ENCODE peak calls at places on chromosomes 13 and 19, in four cellular contexts. G, N, B and C are unnamed samples.

GRCh38 chr13:75316427-75316826 is 165.5 kb downstream of the TBC1D4 start:
- DNase-seq in N (no peak), B (no peak), G (no peak), C (no peak)

GRCh38 chr19:6259312-6259861 is 20.4 kb downstream of the MLLT1 start:
- DNase-seq in N (no peak), B (no peak), G (no peak), C (no peak)

GRCh38 chr13:111282997-111283396 is 37.4 kb upstream of the TEX29 start:
- DNase-seq in G (no peak), B (no peak), N (no peak), C (no peak)

GRCh38 chr13:74217816-74218215 is 83.6 kb upstream of the KLF12 start:
- DNase-seq in G (no peak), N (no peak), B (no peak), C (no peak)

GRCh38 chr13:72431981-72432617 is 295.3 kb downstream of the MZT1 start:
- DNase-seq in G (no peak), B (no peak), N (no peak), C (no peak)

GRCh38 chr19:10289167-10289835 is 451 bp upstream of the ICAM5 start:
- DNase-seq in G (no peak), B (peak; percentile 56), N (no peak), C (peak; percentile 77)

GRCh38 chr13:50358715-50359367 is 343.6 kb downstream of the KCNRG start:
- DNase-seq in G (no peak), N (no peak), B (no peak), C (no peak)

GRCh38 chr19:8194528-8195275 is 14.5 kb upstream of the CERS4 start:
- DNase-seq in G (no peak), B (peak; percentile 50), N (no peak), C (no peak)

GRCh38 chr13:111177803-111178389 is 62.8 kb downstream of the ARHGEF7 start:
- DNase-seq in B (no peak), N (no peak), G (no peak), C (no peak)

GRCh38 chr19:38361633-38362075 is 12.7 kb upstream of the PSMD8 start:
- DNase-seq in G (peak; percentile 75), N (peak; percentile 28), B (peak; percentile 79), C (peak; percentile 73)

GRCh38 chr19:50720181-50720920 is 749 bp upstream of the SHANK1 start:
- DNase-seq in N (no peak), B (no peak), G (no peak), C (no peak)

GRCh38 chr13:51767100-51767499 is 36.9 kb downstream of the DHRS12 start:
- DNase-seq in N (no peak), G (no peak), B (no peak), C (no peak)

GRCh38 chr13:75357576-75358295 is 124.2 kb downstream of the TBC1D4 start:
- DNase-seq in G (no peak), B (no peak), N (no peak), C (peak; percentile 72)

GRCh38 chr19:10986301-10987127 is 25.7 kb downstream of the SMARCA4 start:
- DNase-seq in N (no peak), G (no peak), B (no peak), C (no peak)

GRCh38 chr19:6098574-6098973 is 11.7 kb downstream of the RFX2 start:
- DNase-seq in B (no peak), N (no peak), G (no peak), C (no peak)

GRCh38 chr13:98171806-98172569 is 5.1 kb downstream of the RNF113B start:
- DNase-seq in G (no peak), N (no peak), B (no peak), C (no peak)

GRCh38 chr13:111599791-111600190 is 279.3 kb downstream of the TEX29 start:
- DNase-seq in G (no peak), B (no peak), N (no peak), C (no peak)

GRCh38 chr13:51122868-51123267 is 11.8 kb upstream of the C13orf42 start:
- DNase-seq in G (no peak), N (no peak), B (no peak), C (no peak)

GRCh38 chr19:47229674-47230121 is 1.3 kb downstream of the BBC3 start:
- DNase-seq in G (peak; percentile 26), B (peak; percentile 38), N (no peak), C (no peak)

GRCh38 chr13:106475852-106476251 is 59.6 kb downstream of the EFNB2 start:
- DNase-seq in G (no peak), N (no peak), B (no peak), C (no peak)

GRCh38 chr13:113947321-113948033 is 26.4 kb downstream of the C13orf46 start:
- DNase-seq in B (peak; percentile 65), N (no peak), G (peak; percentile 72), C (peak; percentile 12)

GRCh38 chr13:72146816-72147215 is 279.8 kb upstream of the DACH1 start:
- DNase-seq in B (no peak), G (no peak), N (no peak), C (no peak)

GRCh38 chr13:98143157-98143553 is 261 bp downstream of the FARP1 start:
- DNase-seq in B (no peak), G (no peak), N (no peak), C (no peak)

GRCh38 chr19:47239152-47239551 is 8.2 kb upstream of the BBC3 start:
- DNase-seq in G (no peak), B (no peak), N (no peak), C (no peak)

GRCh38 chr19:55544776-55545439 is 435 bp downstream of the SBK3 start:
- DNase-seq in G (no peak), N (no peak), B (no peak), C (no peak)

GRCh38 chr13:40668335-40668734 is 1.9 kb upstream of the FOXO1 start:
- DNase-seq in G (no peak), N (no peak), B (peak; percentile 50), C (no peak)

GRCh38 chr13:25992076-25992475 is 59.7 kb downstream of the SHISA2 start:
- DNase-seq in B (no peak), N (no peak), G (no peak), C (no peak)

GRCh38 chr19:34493649-34494044 is 12.1 kb downstream of the WTIP start:
- DNase-seq in G (no peak), N (no peak), B (no peak), C (no peak)

GRCh38 chr13:85651440-85651839 is 147.8 kb downstream of the SLITRK6 start:
- DNase-seq in B (no peak), G (no peak), N (no peak), C (no peak)

DNA sequence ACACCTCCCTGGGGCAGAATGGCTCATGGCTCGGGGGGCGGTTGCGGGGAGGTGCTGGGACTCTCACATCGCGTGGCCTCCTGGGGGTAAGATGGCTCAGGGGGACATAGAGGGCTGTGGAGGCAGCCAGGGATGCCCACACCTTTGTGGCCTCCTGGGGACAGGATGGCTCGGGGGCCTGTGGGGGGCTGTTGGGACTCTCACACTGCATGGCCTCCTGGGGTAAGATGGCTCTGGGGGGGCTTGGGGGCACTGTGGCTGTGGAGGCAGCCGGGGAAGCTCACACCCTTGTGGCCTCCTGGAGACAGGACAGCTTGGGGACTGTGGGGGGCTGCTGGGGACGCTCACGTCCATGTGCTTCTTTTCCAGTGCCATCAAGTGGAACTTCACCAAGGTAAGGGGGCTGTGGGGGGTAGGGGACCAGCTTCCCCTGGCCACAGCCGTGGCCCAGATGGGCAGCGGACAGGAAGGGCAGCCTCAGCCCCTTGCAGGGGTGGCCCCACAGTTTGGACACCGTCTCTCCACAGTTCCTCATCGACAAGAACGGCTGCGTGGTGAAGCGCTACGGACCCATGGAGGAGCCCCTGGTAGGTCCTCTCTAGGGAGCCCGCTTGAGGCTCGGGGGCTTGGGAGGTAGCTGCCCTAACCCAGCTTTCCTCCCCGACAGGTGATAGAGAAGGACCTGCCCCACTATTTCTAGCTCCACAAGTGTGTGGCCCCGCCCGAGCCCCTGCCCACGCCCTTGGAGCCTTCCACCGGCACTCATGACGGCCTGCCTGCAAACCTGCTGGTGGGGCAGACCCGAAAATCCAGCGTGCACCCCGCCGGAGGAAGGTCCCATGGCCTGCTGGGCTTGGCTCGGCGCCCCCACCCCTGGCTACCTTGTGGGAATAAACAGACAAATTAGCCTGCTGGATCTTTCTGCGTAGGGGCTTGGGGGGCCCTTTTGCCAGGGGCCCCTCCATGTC is 2.4 kb downstream of the GPX4 start:
- DNase-seq in N (no peak), G (no peak), B (no peak), C (no peak)
- TF ChIP-seq POLR2AphosphoS5 in N (peak; percentile 49), G (no peak), B (no peak), C (peak; percentile 11)

GRCh38 chr13:45503658-45504057 is 38.9 kb downstream of the COG3 start:
- DNase-seq in B (no peak), G (no peak), N (no peak), C (no peak)

GRCh38 chr13:45501175-45501526 is 36.4 kb downstream of the COG3 start:
- DNase-seq in B (no peak), N (no peak), G (no peak), C (no peak)

GRCh38 chr13:45496942-45497341 is 32.2 kb downstream of the COG3 start:
- DNase-seq in N (no peak), G (no peak), B (no peak), C (no peak)

DNA sequence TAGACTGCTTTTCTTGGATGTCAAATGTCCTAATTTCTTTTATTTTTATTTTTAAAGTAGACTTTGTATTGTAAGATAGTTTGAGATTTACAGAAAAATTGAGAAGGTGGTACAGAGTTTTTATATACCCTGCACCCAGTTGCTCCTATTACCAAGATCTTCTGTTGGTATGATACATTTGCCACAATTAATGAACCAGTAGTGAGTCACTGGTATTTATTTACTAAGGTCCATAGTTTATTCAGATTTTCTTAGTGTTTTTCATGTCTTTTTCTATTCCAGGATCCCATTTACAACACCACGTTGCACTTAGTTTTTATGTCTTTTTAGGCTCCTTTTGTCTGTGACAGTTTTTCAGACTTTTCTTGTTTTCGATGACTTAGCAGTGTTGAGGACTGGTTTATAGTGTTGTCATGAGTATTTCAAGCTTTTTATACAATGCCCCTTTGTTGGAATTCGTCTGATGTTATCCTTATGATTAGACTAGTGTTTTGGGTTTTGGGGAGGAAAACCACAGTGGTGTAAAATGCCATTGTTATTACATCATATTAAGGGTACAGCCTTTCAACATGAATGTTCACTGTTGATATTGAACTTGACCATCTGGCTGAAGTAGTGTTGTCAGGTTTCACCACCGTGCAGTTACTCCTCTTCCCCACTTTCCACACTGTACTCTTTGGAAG is 35.9 kb downstream of the COG3 start:
- DNase-seq in B (no peak), N (no peak), G (no peak), C (peak; percentile 63)
- TF ChIP-seq POLR2AphosphoS5 in B (no peak), N (no peak), G (no peak), C (no peak)

GRCh38 chr19:53908933-53909415 is at the start of gene CACNG7:
- DNase-seq in B (no peak), G (no peak), N (no peak), C (no peak)
- TF ChIP-seq POLR2AphosphoS5 in B (no peak), G (no peak), N (no peak), C (no peak)

GRCh38 chr19:19591133-19591825 is 27.2 kb downstream of the PBX4 start:
- DNase-seq in G (peak; percentile 73), B (peak; percentile 35), N (peak; percentile 32), C (no peak)

GRCh38 chr19:19592690-19593089 is 25.8 kb downstream of the PBX4 start:
- DNase-seq in B (no peak), G (no peak), N (no peak), C (no peak)

GRCh38 chr19:19597809-19598306 is 20.6 kb downstream of the PBX4 start:
- DNase-seq in G (no peak), N (no peak), B (no peak), C (no peak)

GRCh38 chr19:19595171-19595701 is 23.3 kb downstream of the PBX4 start:
- DNase-seq in N (no peak), B (no peak), G (peak; percentile 31), C (no peak)

DNA sequence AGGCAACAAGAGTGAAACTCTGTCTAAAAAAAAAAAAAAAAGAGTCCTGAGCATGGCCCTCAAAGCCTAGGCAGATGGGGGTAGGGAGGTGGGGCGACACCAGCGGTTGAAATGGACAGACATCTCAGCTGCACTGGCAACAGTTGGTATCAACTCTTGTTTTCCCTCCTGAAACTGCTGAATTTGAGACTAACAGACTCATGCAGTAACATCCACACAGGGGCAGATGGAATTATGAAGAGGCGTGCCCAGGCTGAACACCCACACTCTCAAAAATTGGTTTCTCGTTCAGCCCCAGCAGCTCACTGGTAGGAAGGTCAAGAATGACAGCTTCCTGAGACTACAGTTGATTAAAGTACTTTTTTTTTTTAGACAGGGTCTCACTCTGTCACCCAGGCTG is 24.1 kb downstream of the PBX4 start:
- DNase-seq in B (no peak), G (no peak), N (no peak), C (no peak)
- TF ChIP-seq POLR2AphosphoS5 in B (no peak), G (no peak), N (no peak), C (no peak)